ENCODE peak calls at places on chromosome 1, in four cellular contexts. G is K562, H is A549, P is IMR-90. O is an unnamed sample.
A peak's percentile ranks its signal among the peaks of the same experiment; 100 is the strongest.

GRCh38 chr1:25572708-25573590 is 29.5 kb downstream of the LDLRAP1 start:
- DNase-seq in P (peak; percentile 42), G (peak; percentile 78), H (peak; percentile 64), O (no peak)

GRCh38 chr1:3058263-3059030 is 10.6 kb upstream of the PRDM16 start:
- DNase-seq in P (no peak), H (no peak), G (no peak), O (no peak)

GRCh38 chr1:201481761-201482493 is 12.9 kb upstream of the PHLDA3 start:
- DNase-seq in G (peak; percentile 93), P (peak; percentile 73), H (peak; percentile 92), O (peak; percentile 41)

GRCh38 chr1:213675043-213675442 is 312.7 kb upstream of the PROX1 start:
- DNase-seq in P (no peak), G (no peak), H (no peak), O (no peak)

GRCh38 chr1:64884261-64885040 is 81.9 kb downstream of the JAK1 start:
- DNase-seq in P (peak; percentile 56), G (peak; percentile 45), H (no peak), O (no peak)

GRCh38 chr1:201850053-201850397 is 21.1 kb downstream of the IPO9 start:
- DNase-seq in P (peak; percentile 87), G (no peak), H (no peak), O (no peak)

GRCh38 chr1:234125283-234125682 is 220.8 kb downstream of the SLC35F3 start:
- DNase-seq in H (no peak), P (peak; percentile 44), G (peak; percentile 58), O (no peak)

GRCh38 chr1:222634180-222635013 is 16.5 kb downstream of the MIA3 start:
- DNase-seq in P (peak; percentile 90), H (peak; percentile 71), G (peak; percentile 68), O (no peak)

GRCh38 chr1:201400257-201401230 is 1.4 kb upstream of the LAD1 start:
- DNase-seq in G (no peak), P (no peak), H (no peak), O (no peak)

GRCh38 chr1:6185151-6185550 is 5.0 kb upstream of the CHD5 start:
- DNase-seq in P (peak; percentile 82), H (no peak), G (no peak), O (no peak)

GRCh38 chr1:151251656-151252470 is 2.7 kb upstream of the PSMD4 start:
- DNase-seq in P (peak; percentile 85), H (peak; percentile 82), G (peak; percentile 73), O (no peak)

GRCh38 chr1:28887418-28887834 is 26.9 kb upstream of the EPB41 start:
- DNase-seq in P (no peak), G (peak; percentile 56), H (no peak), O (no peak)

GRCh38 chr1:9201421-9202239 is 32.9 kb upstream of the H6PD start:
- DNase-seq in H (no peak), P (peak; percentile 86), G (no peak), O (no peak)

GRCh38 chr1:223720987-223721591 is 8.8 kb downstream of the CAPN2 start:
- DNase-seq in H (no peak), P (peak; percentile 95), G (no peak), O (no peak)

DNA sequence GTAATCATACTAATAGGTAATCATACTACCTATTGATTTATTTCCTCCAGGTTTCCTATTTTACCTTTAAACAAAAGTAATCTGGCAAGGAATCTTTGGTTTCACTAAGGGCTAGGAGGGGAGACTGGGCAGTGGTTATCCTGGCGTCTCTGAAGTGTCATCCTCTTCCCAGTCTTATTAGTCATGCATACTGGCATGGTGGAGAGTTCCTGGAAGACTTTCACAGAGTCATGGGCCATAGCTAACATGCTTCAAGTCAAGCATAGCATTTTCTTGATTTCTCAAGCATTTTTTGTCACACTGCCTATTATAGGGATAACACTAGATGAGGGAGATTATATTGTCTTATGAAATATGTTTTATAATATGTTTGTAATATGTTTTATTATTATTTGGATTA is 64.0 kb upstream of the ASB17 start:
- DNase-seq in P (peak; percentile 11), H (no peak), G (no peak), O (no peak)
- TF ChIP-seq ELK1 in P (no peak), H (no peak), G (no peak), O (no peak)

DNA sequence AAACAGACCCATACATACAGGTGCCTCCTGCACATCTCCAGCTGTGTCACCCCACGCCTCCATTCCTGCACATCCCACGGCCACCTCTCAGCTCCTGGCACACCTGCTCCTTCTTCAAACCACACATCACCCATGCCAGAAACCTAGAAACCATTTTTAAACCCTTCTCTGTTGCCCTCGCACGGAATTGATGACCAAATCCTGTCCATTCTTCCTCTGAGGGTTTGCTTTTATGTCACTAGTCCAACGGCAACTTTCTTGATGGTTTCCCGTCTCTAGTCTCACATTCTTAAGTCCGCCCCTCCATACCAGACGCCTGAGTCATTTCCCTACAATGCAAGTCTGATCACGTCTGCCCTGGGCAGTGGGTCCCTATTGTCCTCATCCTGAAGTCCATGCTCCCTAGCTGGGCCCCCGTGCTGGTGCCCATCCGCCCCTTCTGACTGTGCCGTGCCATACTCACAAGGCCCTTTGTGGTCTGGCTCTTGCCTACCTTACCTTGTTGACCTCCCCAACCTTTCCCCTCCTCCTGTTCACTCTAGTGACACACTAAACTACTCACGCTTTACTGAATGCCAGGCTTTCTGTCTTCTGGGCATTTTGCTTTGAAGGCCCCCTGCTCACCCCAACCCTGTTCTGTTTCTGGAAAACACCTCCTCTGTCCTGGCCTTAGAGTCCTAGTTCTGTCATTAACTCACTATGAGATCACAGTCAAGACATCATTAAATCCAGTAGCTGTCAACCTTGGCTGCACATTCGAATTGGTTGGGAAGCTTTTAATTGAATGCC is 17.6 kb downstream of the SLC2A1 start:
- DNase-seq in G (no peak), H (no peak), P (peak; percentile 99), O (no peak)
- TF ChIP-seq ELK1 in G (no peak), H (no peak), P (no peak), O (no peak)

GRCh38 chr1:20197329-20197791 is 11.0 kb upstream of the PLA2G2C start:
- DNase-seq in P (no peak), H (no peak), G (peak; percentile 85), O (no peak)
- TF ChIP-seq ELK1 in P (no peak), H (no peak), G (no peak), O (no peak)

DNA sequence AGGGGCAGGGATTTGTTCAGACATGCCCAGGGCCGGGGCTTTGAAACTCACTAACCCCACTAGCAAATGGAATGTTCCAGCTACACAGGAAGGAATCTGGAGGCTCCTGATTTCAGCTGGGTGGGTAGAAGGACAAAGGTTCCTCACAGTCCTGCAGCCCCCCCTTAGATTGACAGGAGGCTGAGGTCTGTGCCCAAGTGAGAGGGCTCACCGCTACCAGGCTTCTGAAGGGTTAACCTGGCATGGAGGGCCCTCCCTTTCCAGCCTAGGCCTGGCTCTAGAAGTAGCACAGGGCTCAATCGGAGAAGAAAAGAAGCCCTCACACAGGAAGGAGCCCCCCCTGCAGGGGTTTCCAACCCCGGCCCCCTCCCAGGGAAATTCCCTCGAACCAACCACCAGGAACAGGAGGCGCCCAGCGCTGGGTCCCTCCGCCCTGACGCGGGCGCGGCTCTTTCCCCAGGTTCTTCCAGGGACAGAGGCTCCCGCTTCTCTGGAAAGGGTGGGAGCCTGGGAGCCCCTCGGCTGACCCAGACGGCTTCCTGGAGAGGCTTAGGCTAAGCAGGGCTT is 3.3 kb downstream of the EPHA2 start:
- DNase-seq in H (no peak), G (no peak), P (peak; percentile 44), O (no peak)
- TF ChIP-seq ELK1 in H (no peak), G (no peak), P (no peak), O (no peak)

DNA sequence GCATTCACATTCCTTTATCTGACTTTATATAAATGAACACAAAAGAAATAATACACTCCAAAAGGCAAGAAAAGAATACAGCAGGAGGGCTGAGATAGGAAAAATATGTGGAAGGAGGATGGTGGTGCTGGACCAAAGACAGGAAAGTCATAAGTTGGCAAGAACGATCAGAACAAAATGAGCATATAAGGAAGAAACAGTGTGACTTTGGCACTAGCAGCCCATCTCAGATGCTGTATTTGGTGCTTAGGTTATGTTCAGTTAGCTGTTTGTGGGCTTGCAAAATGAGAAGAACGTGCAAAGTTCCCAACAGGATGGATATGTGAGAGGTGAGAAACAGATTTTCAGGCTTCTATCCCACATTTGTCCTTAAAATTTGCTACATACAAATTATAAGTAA is 719.8 kb upstream of the ADGRL4 start:
- DNase-seq in P (no peak), H (no peak), G (no peak), O (no peak)
- TF ChIP-seq ELK1 in P (no peak), H (no peak), G (no peak), O (no peak)

DNA sequence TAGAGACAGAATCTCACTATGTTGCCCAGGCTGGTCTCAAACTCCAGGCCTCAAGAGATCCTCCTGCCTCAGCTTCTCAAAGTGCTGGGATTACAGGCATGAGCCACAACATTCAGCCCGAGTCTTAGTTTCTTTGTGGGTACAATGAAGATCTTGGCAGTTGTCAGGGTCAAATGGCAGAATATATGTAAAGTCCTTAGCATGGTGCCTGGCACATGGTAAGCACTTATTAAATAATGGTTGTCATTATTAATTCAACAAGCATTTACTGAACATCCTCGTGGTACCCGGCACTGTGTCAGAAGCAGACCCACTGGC is 53.6 kb upstream of the TENT5B start:
- DNase-seq in G (no peak), H (no peak), P (no peak), O (no peak)
- TF ChIP-seq ELK1 in G (no peak), H (no peak), P (no peak), O (no peak)

GRCh38 chr1:219666242-219666641 is 53.3 kb upstream of the ZC3H11B start:
- DNase-seq in G (no peak), H (no peak), P (peak; percentile 32), O (no peak)
- TF ChIP-seq ELK1 in G (no peak), H (no peak), P (no peak), O (no peak)